ENCODE peak calls at places on chromosomes 12 and 14, in six cellular contexts. P is substantia nigra, I is H54, H is heart left ventricle, T is NCI-H1105 treated with DMSO at 0.1 percent for 48 hours, S is BE2C. R is an unnamed sample.

GRCh38 chr12:92208613-92209121 is 63.0 kb upstream of the BTG1 start:
- DNase-seq in P (no peak), I (peak; percentile 7), H (peak; percentile 15), T (no peak), S (no peak), R (peak; percentile 34)

GRCh38 chr12:103572312-103572711 is 14.8 kb upstream of the STAB2 start:
- DNase-seq in P (no peak), I (no peak), H (no peak), T (no peak), S (no peak), R (no peak)

GRCh38 chr12:100266163-100266801 is 597 bp downstream of the DEPDC4 start:
- DNase-seq in P (peak; percentile 4), I (no peak), H (no peak), T (no peak), S (no peak), R (no peak)

GRCh38 chr12:1220127-1221092 is 229.4 kb downstream of the ERC1 start:
- DNase-seq in P (no peak), I (no peak), H (peak; percentile 10), T (peak; percentile 74), S (no peak), R (no peak)

GRCh38 chr12:87020071-87020470 is 763.9 kb upstream of the MGAT4C start:
- DNase-seq in P (no peak), I (no peak), H (no peak), T (no peak), S (peak; percentile 42), R (no peak)

GRCh38 chr12:130254476-130255276 is 83.0 kb upstream of the PIWIL1 start:
- DNase-seq in P (peak; percentile 7), I (no peak), H (no peak), T (peak; percentile 82), S (no peak), R (peak; percentile 77)

GRCh38 chr12:88505696-88506095 is 74.6 kb downstream of the KITLG start:
- DNase-seq in P (no peak), I (no peak), H (no peak), T (no peak), S (no peak), R (no peak)

GRCh38 chr12:107398101-107398500 is 287.5 kb upstream of the PWP1 start:
- DNase-seq in P (no peak), I (no peak), H (no peak), T (no peak), S (no peak), R (no peak)

GRCh38 chr12:111437816-111438454 is 32.2 kb downstream of the SH2B3 start:
- DNase-seq in P (no peak), I (peak; percentile 55), H (peak; percentile 59), T (no peak), S (no peak), R (no peak)

GRCh38 chr12:110591508-110592051 is 8.5 kb upstream of the PPTC7 start:
- DNase-seq in P (no peak), I (no peak), H (no peak), T (peak; percentile 57), S (no peak), R (no peak)

GRCh38 chr12:4281173-4281654 is 7.7 kb downstream of the CCND2 start:
- DNase-seq in P (no peak), I (no peak), H (no peak), T (no peak), S (no peak), R (no peak)

GRCh38 chr12:40226652-40227051 is 1.9 kb downstream of the LRRK2 start:
- DNase-seq in P (no peak), I (peak; percentile 30), H (peak; percentile 61), T (no peak), S (no peak), R (peak; percentile 3)

GRCh38 chr14:35416108-35416750 is 11.7 kb upstream of the NFKBIA start:
- DNase-seq in P (no peak), I (no peak), H (no peak), T (no peak), S (no peak), R (no peak)

GRCh38 chr14:54117401-54117800 is 160.8 kb upstream of the BMP4 start:
- DNase-seq in P (no peak), I (no peak), H (no peak), T (peak; percentile 55), S (no peak), R (peak; percentile 56)